ENCODE peak calls at places on chromosomes 7 and 10, in eight cellular contexts. R is NCI-H460; O is heart left ventricle; D is EL; Q is activated effector memory CD4-positive, alpha-beta T cell treated with Interleukin-2 at 50 U/mL for 16 hours; W is epithelial cell of esophagus; E is iPS-NIHi11; C is HTR-8/SVneo. H is an unnamed sample.

GRCh38 chr10:31041011-31041410 is 9.3 kb upstream of the ZNF438 start:
- DNase-seq in Q (no peak), C (no peak), R (no peak), E (no peak), W (no peak), D (peak), O (no peak), H (no peak)

GRCh38 chr10:113073549-113074189 is 123.6 kb downstream of the TCF7L2 start:
- DNase-seq in O (peak), D (peak), Q (no peak), C (peak), E (peak), R (peak), W (peak), H (peak)

GRCh38 chr7:6559896-6560295 is 8.6 kb upstream of the GRID2IP start:
- DNase-seq in Q (no peak), O (no peak), E (peak), C (no peak), D (no peak), W (no peak), R (no peak), H (no peak)

GRCh38 chr7:26735976-26736600 is 128.3 kb downstream of the SKAP2 start:
- DNase-seq in C (no peak), W (no peak), O (no peak), R (no peak), D (no peak), E (peak), Q (no peak), H (no peak)

GRCh38 chr7:48042216-48042615 is 6.9 kb downstream of the C7orf57 start:
- DNase-seq in E (no peak), Q (no peak), C (peak), R (no peak), D (peak), O (no peak), W (peak), H (no peak)

GRCh38 chr10:106997721-106998120 is 166.8 kb downstream of the SORCS1 start:
- DNase-seq in Q (no peak), W (no peak), E (no peak), O (no peak), R (no peak), D (no peak), C (no peak), H (no peak)

GRCh38 chr7:101953248-101953819 is 135.9 kb downstream of the CUX1 start:
- DNase-seq in W (peak), C (peak), Q (no peak), R (no peak), E (no peak), D (peak), O (no peak), H (no peak)

GRCh38 chr10:59073456-59074053 is 102.9 kb upstream of the PHYHIPL start:
- DNase-seq in D (no peak), E (no peak), Q (no peak), W (no peak), R (no peak), C (no peak), O (no peak), H (no peak)

GRCh38 chr10:5631936-5632335 is 34.5 kb downstream of the ASB13 start:
- DNase-seq in D (no peak), R (no peak), W (no peak), O (no peak), E (no peak), C (no peak), Q (no peak), H (no peak)

GRCh38 chr7:30226593-30227268 is 57.7 kb upstream of the ZNRF2 start:
- DNase-seq in O (no peak), W (peak), R (peak), E (peak), C (no peak), D (no peak), Q (no peak), H (no peak)

GRCh38 chr7:111678281-111678680 is 116.0 kb upstream of the IMMP2L start:
- DNase-seq in R (no peak), O (no peak), E (no peak), D (peak), W (peak), C (no peak), Q (no peak), H (no peak)

GRCh38 chr10:77301305-77301730 is 336.3 kb downstream of the KCNMA1 start:
- DNase-seq in D (peak), C (peak), O (no peak), E (no peak), R (no peak), Q (no peak), W (peak), H (peak)

GRCh38 chr10:122056431-122057094 is 67.6 kb downstream of the TACC2 start:
- DNase-seq in Q (no peak), D (no peak), C (no peak), E (no peak), O (no peak), R (no peak), W (peak), H (no peak)

GRCh38 chr10:101052285-101052684 is 9.5 kb upstream of the KAZALD1 start:
- DNase-seq in D (peak), W (peak), C (no peak), R (no peak), E (no peak), Q (no peak), O (no peak), H (peak)

GRCh38 chr10:132326925-132327324 is 5.1 kb upstream of the LRRC27 start:
- DNase-seq in R (no peak), O (no peak), E (no peak), D (no peak), W (no peak), C (no peak), Q (no peak), H (no peak)

GRCh38 chr7:27899601-27900000 is 159.6 kb downstream of the TAX1BP1 start:
- DNase-seq in D (no peak), E (no peak), C (no peak), O (no peak), W (peak), R (no peak), Q (no peak), H (no peak)

GRCh38 chr7:24573008-24573553 is at the start of gene PALS2:
- DNase-seq in C (peak), Q (peak), W (peak), E (peak), O (peak), R (peak), D (peak), H (peak)

GRCh38 chr7:102253076-102253972 is 33.3 kb upstream of the SH2B2 start:
- DNase-seq in Q (no peak), D (no peak), E (no peak), O (no peak), R (no peak), C (no peak), W (no peak), H (peak)

GRCh38 chr10:46549171-46550075 is 7.0 kb downstream of the GPRIN2 start:
- DNase-seq in D (no peak), W (no peak), E (no peak), Q (peak), O (peak), C (no peak), R (no peak), H (peak)

GRCh38 chr7:8500286-8500685 is 66.9 kb downstream of the NXPH1 start:
- DNase-seq in C (no peak), W (no peak), D (no peak), E (no peak), R (no peak), Q (no peak), O (no peak), H (peak)

GRCh38 chr7:128197586-128197985 is 43.5 kb upstream of the LEP start:
- DNase-seq in C (no peak), W (no peak), E (no peak), O (no peak), D (peak), R (no peak), Q (no peak), H (peak)

GRCh38 chr7:25862993-25863726 is 288.8 kb upstream of the NFE2L3 start:
- DNase-seq in W (no peak), O (no peak), E (no peak), R (no peak), C (no peak), D (no peak), Q (no peak), H (no peak)

GRCh38 chr7:457814-458510 is 61.7 kb downstream of the PDGFA start:
- DNase-seq in D (no peak), E (no peak), Q (no peak), C (no peak), O (no peak), W (no peak), R (no peak), H (peak)

GRCh38 chr10:21521910-21522533 is 3.5 kb downstream of the SKIDA1 start:
- DNase-seq in W (no peak), E (no peak), D (no peak), R (no peak), O (no peak), C (no peak), Q (no peak), H (no peak)

GRCh38 chr7:73615886-73616285 is 8.4 kb downstream of the MLXIPL start:
- DNase-seq in Q (no peak), C (no peak), E (no peak), R (no peak), O (no peak), W (peak), D (peak), H (peak)

GRCh38 chr7:106012935-106013439 is 49.9 kb downstream of the CDHR3 start:
- DNase-seq in W (no peak), D (peak), Q (no peak), C (no peak), E (no peak), O (no peak), R (no peak), H (peak)